ENCODE peak calls at places on chromosomes 12 and 14, in eight cellular contexts. O is ascending aorta, H is PC-9, R is spleen, X is left ventricle myocardium inferior, D is right lobe of liver, T is K562, Y is stomach. K is an unnamed sample.

GRCh38 chr12:3614806-3615466 is 123.9 kb downstream of the PRMT8 start:
- DNase-seq in O (no peak), H (no peak), R (peak), X (no peak), D (no peak), T (no peak), Y (no peak), K (no peak)

GRCh38 chr12:111029305-111029704 is 108.9 kb upstream of the MYL2 start:
- DNase-seq in O (no peak), H (no peak), R (peak), X (no peak), D (no peak), T (no peak), Y (no peak), K (no peak)

GRCh38 chr12:24562761-24563392 is 386.0 kb downstream of the BCAT1 start:
- DNase-seq in O (no peak), H (no peak), R (peak), X (peak), D (peak), T (no peak), Y (no peak), K (peak)

GRCh38 chr12:8034802-8035201 is 2.3 kb downstream of the FOXJ2 start:
- DNase-seq in O (no peak), H (peak), R (no peak), X (no peak), D (no peak), T (peak), Y (no peak), K (no peak)

GRCh38 chr12:45728625-45729232 is 777 bp upstream of the ARID2 start:
- DNase-seq in O (peak), H (peak), R (peak), X (peak), D (peak), T (peak), Y (peak), K (peak)

GRCh38 chr14:65260786-65261185 is 151.7 kb upstream of the FUT8 start:
- DNase-seq in O (no peak), H (no peak), R (no peak), X (no peak), D (no peak), T (no peak), Y (no peak), K (no peak)

GRCh38 chr14:89681086-89682018 is 264.3 kb upstream of the FOXN3 start:
- DNase-seq in O (no peak), H (no peak), R (no peak), X (no peak), D (no peak), T (no peak), Y (no peak), K (no peak)

GRCh38 chr14:30559638-30560071 is 697 bp downstream of the G2E3 start:
- DNase-seq in O (no peak), H (no peak), R (no peak), X (no peak), D (no peak), T (peak), Y (no peak), K (no peak)

GRCh38 chr12:107415066-107415465 is 270.5 kb upstream of the PWP1 start:
- DNase-seq in O (no peak), H (no peak), R (no peak), X (no peak), D (no peak), T (no peak), Y (no peak), K (no peak)

GRCh38 chr12:89880695-89881350 is 172.2 kb upstream of the ATP2B1 start:
- DNase-seq in O (no peak), H (no peak), R (peak), X (no peak), D (no peak), T (no peak), Y (no peak), K (no peak)

GRCh38 chr14:86779416-86779815 is 1213.6 kb downstream of the GALC start:
- DNase-seq in O (no peak), H (no peak), R (no peak), X (no peak), D (no peak), T (no peak), Y (no peak), K (no peak)

GRCh38 chr12:66129934-66130266 is 650 bp downstream of the LLPH start:
- DNase-seq in O (no peak), H (no peak), R (no peak), X (no peak), D (no peak), T (peak), Y (no peak), K (no peak)

GRCh38 chr14:39015360-39015961 is 87.6 kb downstream of the SEC23A start:
- DNase-seq in O (no peak), H (peak), R (no peak), X (no peak), D (no peak), T (peak), Y (no peak), K (no peak)

GRCh38 chr14:23097786-23098185 is 2.5 kb downstream of the C14orf119 start:
- DNase-seq in O (no peak), H (no peak), R (peak), X (no peak), D (no peak), T (peak), Y (no peak), K (no peak)

GRCh38 chr14:75088566-75089373 is 19.3 kb downstream of the ZC2HC1C start:
- DNase-seq in O (no peak), H (peak), R (no peak), X (no peak), D (no peak), T (peak), Y (peak), K (no peak)

GRCh38 chr12:98939350-98939749 is 294.3 kb downstream of the APAF1 start:
- DNase-seq in O (no peak), H (no peak), R (no peak), X (no peak), D (no peak), T (peak), Y (no peak), K (no peak)

GRCh38 chr12:91226-91625 is 24.7 kb downstream of the IQSEC3 start:
- DNase-seq in O (no peak), H (no peak), R (no peak), X (no peak), D (no peak), T (no peak), Y (no peak), K (no peak)

GRCh38 chr14:36518586-36519430 is 1.2 kb downstream of the NKX2-1 start:
- DNase-seq in O (no peak), H (no peak), R (no peak), X (no peak), D (no peak), T (no peak), Y (no peak), K (peak)

GRCh38 chr12:49503674-49504180 is 35.1 kb upstream of the KCNH3 start:
- DNase-seq in O (no peak), H (no peak), R (no peak), X (no peak), D (no peak), T (no peak), Y (peak), K (no peak)

GRCh38 chr14:101181717-101182313 is 278.3 kb upstream of the RTL1 start:
- DNase-seq in O (no peak), H (no peak), R (peak), X (no peak), D (no peak), T (no peak), Y (no peak), K (peak)

GRCh38 chr12:101019667-101020066 is 190.4 kb downstream of the SLC5A8 start:
- DNase-seq in O (no peak), H (no peak), R (no peak), X (no peak), D (no peak), T (no peak), Y (no peak), K (no peak)

GRCh38 chr12:52903855-52904508 is 894 bp downstream of the KRT8 start:
- DNase-seq in O (no peak), H (peak), R (no peak), X (peak), D (peak), T (peak), Y (peak), K (peak)

GRCh38 chr14:100417466-100417865 is 94.3 kb downstream of the SLC25A47 start:
- DNase-seq in O (no peak), H (peak), R (peak), X (no peak), D (peak), T (peak), Y (peak), K (no peak)

GRCh38 chr12:122106891-122107660 is 28.5 kb downstream of the MLXIP start:
- DNase-seq in O (no peak), H (no peak), R (no peak), X (peak), D (no peak), T (no peak), Y (peak), K (peak)

GRCh38 chr12:1590083-1590979 is 4.0 kb downstream of the FBXL14 start:
- DNase-seq in O (no peak), H (no peak), R (no peak), X (no peak), D (no peak), T (no peak), Y (no peak), K (no peak)

GRCh38 chr12:126966498-126966897 is 1300.5 kb upstream of the TMEM132C start:
- DNase-seq in O (no peak), H (no peak), R (no peak), X (no peak), D (no peak), T (no peak), Y (no peak), K (no peak)

GRCh38 chr14:77310041-77310440 is 10.6 kb downstream of the POMT2 start:
- DNase-seq in O (no peak), H (no peak), R (no peak), X (no peak), D (no peak), T (no peak), Y (no peak), K (no peak)

GRCh38 chr12:119603767-119604166 is 10.2 kb downstream of the TMEM233 start:
- DNase-seq in O (no peak), H (no peak), R (no peak), X (no peak), D (no peak), T (no peak), Y (no peak), K (no peak)

GRCh38 chr12:115010324-115010995 is 326.5 kb upstream of the TBX3 start:
- DNase-seq in O (no peak), H (peak), R (no peak), X (no peak), D (peak), T (no peak), Y (no peak), K (no peak)

GRCh38 chr12:130571089-130571488 is 145.0 kb downstream of the RIMBP2 start:
- DNase-seq in O (no peak), H (no peak), R (no peak), X (no peak), D (no peak), T (no peak), Y (no peak), K (no peak)

GRCh38 chr12:50537538-50537919 is 32.7 kb downstream of the DIP2B start:
- DNase-seq in O (no peak), H (peak), R (no peak), X (no peak), D (no peak), T (no peak), Y (no peak), K (no peak)

GRCh38 chr14:28635387-28635786 is 131.2 kb upstream of the FOXG1 start:
- DNase-seq in O (no peak), H (peak), R (no peak), X (no peak), D (no peak), T (peak), Y (no peak), K (no peak)

DNA sequence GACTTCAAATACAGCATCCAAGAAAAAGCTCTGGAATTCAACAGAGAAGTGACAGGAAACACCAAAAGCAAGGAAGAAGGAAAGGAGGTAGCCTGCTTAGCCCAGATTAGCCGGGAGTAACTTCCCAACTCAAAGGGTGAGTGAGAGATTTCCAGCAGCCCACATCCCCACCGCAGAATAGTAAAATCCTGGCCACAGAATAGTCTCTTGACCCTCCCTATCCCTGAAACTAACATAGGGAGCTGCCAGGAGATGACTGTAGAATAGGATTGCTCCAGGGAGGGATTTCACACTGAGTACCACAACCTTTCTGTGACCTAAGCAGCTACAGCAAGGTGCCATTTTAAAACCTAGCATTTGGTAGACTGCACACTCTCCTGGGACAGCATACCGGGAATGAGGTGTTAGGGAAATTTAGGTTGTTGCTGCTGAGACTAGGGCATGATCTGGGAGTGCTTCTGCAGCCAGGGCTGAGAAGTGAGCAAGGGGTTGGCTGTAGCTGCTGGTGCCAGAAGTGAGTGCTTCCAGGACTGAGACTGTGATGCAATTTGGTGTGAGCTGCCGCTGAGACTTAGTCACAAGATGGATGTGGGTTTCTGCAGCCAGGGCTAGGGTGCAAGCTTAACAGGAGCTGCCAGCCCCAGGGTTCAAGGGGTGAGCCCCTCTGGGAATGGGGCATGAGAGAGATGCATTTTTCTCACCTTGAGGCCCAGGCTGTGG is 66.0 kb downstream of the TMTC3 start:
- DNase-seq in O (no peak), H (no peak), R (no peak), X (no peak), D (no peak), T (no peak), Y (no peak), K (no peak)
- H3K27ac ChIP-seq in O (no peak), H (no peak), R (no peak), X (no peak), D (no peak), T (no peak), Y (no peak), K (no peak)

DNA sequence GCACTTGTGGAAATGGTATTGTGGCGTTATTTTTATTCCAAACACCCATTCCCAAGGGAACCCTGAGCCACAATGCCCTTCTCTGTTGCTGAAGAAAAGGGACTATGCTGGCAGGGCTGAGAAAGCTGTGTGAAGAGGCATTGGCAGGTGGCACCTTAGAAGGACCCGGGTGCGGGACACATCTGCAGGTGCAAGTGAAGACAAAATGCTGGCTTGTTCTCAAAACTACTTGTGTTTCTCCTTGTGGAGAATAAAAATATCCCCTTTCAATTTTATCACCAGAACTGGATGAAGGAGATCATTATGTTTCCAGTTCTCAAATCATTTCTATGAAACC is 54.5 kb upstream of the HIF1A start:
- DNase-seq in O (no peak), H (no peak), R (no peak), X (no peak), D (no peak), T (no peak), Y (no peak), K (no peak)
- H3K27ac ChIP-seq in O (no peak), H (no peak), R (no peak), X (peak), D (no peak), T (no peak), Y (no peak), K (no peak)

GRCh38 chr14:71433303-71433702 is 498.9 kb upstream of the RGS6 start:
- DNase-seq in O (no peak), H (no peak), R (no peak), X (no peak), D (no peak), T (no peak), Y (no peak), K (no peak)

GRCh38 chr14:71431169-71431525 is 501.1 kb upstream of the RGS6 start:
- DNase-seq in O (no peak), H (no peak), R (no peak), X (no peak), D (no peak), T (no peak), Y (no peak), K (no peak)

GRCh38 chr14:71429900-71430299 is 502.3 kb upstream of the RGS6 start:
- DNase-seq in O (no peak), H (no peak), R (no peak), X (no peak), D (no peak), T (no peak), Y (no peak), K (no peak)

GRCh38 chr14:71432334-71432733 is 499.9 kb upstream of the RGS6 start:
- DNase-seq in O (no peak), H (no peak), R (no peak), X (no peak), D (no peak), T (no peak), Y (no peak), K (no peak)

DNA sequence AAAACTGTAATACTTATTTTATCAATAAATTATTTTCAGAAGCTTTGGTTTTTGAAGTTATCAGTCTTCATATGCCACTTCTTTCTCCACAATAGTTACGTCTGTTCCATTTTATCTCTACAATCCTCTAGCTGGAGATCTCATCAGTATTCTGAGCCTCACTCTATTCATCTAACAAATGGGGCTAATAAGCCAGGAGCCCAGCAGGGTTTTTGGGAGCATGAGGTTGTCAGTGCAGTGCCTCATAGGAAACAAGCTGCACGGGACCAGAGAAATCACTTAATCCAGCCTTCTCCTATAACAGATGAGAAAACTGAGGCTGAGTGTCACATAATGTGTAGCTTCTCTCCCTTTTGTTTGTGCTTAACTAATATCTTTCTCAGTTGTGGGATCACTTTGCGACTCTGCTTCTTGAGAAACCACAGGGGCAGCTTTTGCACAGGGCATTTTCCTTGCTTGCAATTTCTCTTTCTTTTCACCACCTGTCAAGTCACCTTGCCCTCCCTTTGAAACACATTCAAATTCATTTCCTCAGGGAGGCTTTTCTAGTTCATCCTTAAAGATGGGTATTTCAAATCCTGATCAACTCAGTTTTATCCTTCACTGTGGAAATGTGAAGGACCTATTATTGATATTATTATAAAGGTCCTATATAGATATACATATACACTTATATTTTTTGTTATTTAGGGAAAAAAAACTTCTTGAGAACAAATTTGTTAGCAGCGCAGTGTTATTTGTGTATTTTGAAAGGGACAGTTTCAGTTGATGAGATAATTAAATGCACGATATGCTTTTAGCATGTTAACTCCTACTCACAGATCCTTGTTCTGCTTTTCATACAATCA is 501.7 kb upstream of the RGS6 start:
- DNase-seq in O (no peak), H (no peak), R (no peak), X (no peak), D (no peak), T (no peak), Y (no peak), K (no peak)
- H3K27ac ChIP-seq in O (no peak), H (no peak), R (no peak), X (no peak), D (no peak), T (no peak), Y (no peak), K (no peak)

GRCh38 chr12:77630341-77630740 is 200.4 kb upstream of the NAV3 start:
- DNase-seq in O (no peak), H (no peak), R (no peak), X (no peak), D (no peak), T (no peak), Y (no peak), K (no peak)
- H3K27ac ChIP-seq in O (no peak), H (no peak), R (no peak), X (no peak), D (no peak), T (no peak), Y (no peak), K (no peak)

GRCh38 chr12:108807996-108808725 is 49.2 kb downstream of the SSH1 start:
- DNase-seq in O (no peak), H (no peak), R (peak), X (no peak), D (no peak), T (no peak), Y (no peak), K (no peak)
- H3K27ac ChIP-seq in O (no peak), H (no peak), R (no peak), X (peak), D (no peak), T (no peak), Y (no peak), K (no peak)

GRCh38 chr14:68181395-68182326 is 362.1 kb downstream of the RAD51B start:
- DNase-seq in O (no peak), H (peak), R (no peak), X (no peak), D (no peak), T (no peak), Y (no peak), K (no peak)

GRCh38 chr14:68174446-68174845 is 354.9 kb downstream of the RAD51B start:
- DNase-seq in O (no peak), H (no peak), R (no peak), X (no peak), D (no peak), T (no peak), Y (no peak), K (no peak)

GRCh38 chr14:68178282-68178681 is 358.7 kb downstream of the RAD51B start:
- DNase-seq in O (no peak), H (no peak), R (no peak), X (no peak), D (no peak), T (no peak), Y (no peak), K (no peak)

GRCh38 chr14:68176687-68177086 is 357.1 kb downstream of the RAD51B start:
- DNase-seq in O (no peak), H (no peak), R (no peak), X (no peak), D (no peak), T (no peak), Y (no peak), K (no peak)

DNA sequence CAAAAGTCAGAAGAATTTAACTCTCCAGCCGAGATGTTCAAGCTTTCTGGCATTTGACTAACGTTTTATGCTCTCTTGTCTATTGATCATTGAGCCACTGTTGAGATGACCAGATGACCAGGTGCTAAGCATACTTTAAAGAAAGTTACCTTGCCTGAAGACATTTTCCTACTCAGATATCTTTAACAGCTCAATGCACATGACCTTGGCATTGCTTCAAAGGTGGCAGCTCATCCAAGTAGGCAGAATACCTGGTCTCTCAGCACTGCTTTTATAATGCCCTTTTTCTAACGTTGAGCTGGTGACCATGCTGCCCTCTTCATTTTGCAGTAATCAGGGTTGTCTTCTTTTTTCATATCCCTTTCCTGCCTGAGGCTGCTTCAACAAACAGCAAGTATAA is 358.1 kb downstream of the RAD51B start:
- DNase-seq in O (no peak), H (peak), R (no peak), X (no peak), D (no peak), T (no peak), Y (no peak), K (no peak)
- H3K27ac ChIP-seq in O (no peak), H (no peak), R (no peak), X (no peak), D (no peak), T (no peak), Y (no peak), K (no peak)

K was measured in upper lobe of right lung.